ENCODE peak calls at places on chromosomes 3 and 15, in eight cellular contexts. W is lower lobe of right lung, G is uterus, K is heart left ventricle, D is endodermal cell, F is mucosa of descending colon, R is HCT116, Y is iPS DF 6.9. M is an unnamed sample.

GRCh38 chr3:126354776-126355175 is 2.4 kb downstream of the KLF15 start:
- DNase-seq in D (no peak), R (no peak), Y (no peak), F (no peak), G (no peak), W (peak; percentile 48), K (no peak), M (no peak)

GRCh38 chr15:37099321-37100108 is 834 bp downstream of the MEIS2 start:
- DNase-seq in D (no peak), F (no peak), W (no peak), R (peak; percentile 16), G (peak; percentile 66), K (peak; percentile 34), Y (no peak), M (no peak)

GRCh38 chr3:43695443-43695842 is 4.7 kb downstream of the ABHD5 start:
- DNase-seq in R (no peak), K (no peak), G (no peak), D (no peak), F (no peak), Y (no peak), W (no peak), M (no peak)

GRCh38 chr3:10526366-10526765 is 21.0 kb upstream of the ATP2B2 start:
- DNase-seq in Y (no peak), G (no peak), W (no peak), K (no peak), F (no peak), D (peak; percentile 32), R (no peak), M (no peak)

GRCh38 chr3:172701758-172702157 is 9.1 kb downstream of the NCEH1 start:
- DNase-seq in K (no peak), F (no peak), Y (no peak), W (no peak), D (no peak), G (no peak), R (no peak), M (no peak)

GRCh38 chr3:72102057-72102711 is 317.2 kb upstream of the PROK2 start:
- DNase-seq in W (no peak), Y (no peak), D (no peak), F (no peak), R (no peak), K (no peak), G (no peak), M (no peak)

GRCh38 chr3:27861047-27862036 is 139.2 kb upstream of the EOMES start:
- DNase-seq in W (no peak), K (no peak), R (no peak), G (no peak), F (no peak), Y (no peak), D (no peak), M (peak; percentile 38)

GRCh38 chr3:53938645-53939044 is 47.0 kb upstream of the SELENOK start:
- DNase-seq in W (no peak), Y (peak; percentile 18), D (peak; percentile 86), F (no peak), R (peak; percentile 23), K (no peak), G (no peak), M (no peak)

GRCh38 chr15:73934281-73934680 is 8.0 kb downstream of the LOXL1 start:
- DNase-seq in W (peak; percentile 32), R (no peak), F (no peak), D (no peak), G (no peak), K (no peak), Y (no peak), M (no peak)

GRCh38 chr15:73936588-73937312 is 10.5 kb downstream of the LOXL1 start:
- DNase-seq in Y (no peak), F (no peak), K (no peak), D (no peak), G (no peak), W (peak; percentile 14), R (no peak), M (no peak)

GRCh38 chr15:73937313-73937695 is 11.0 kb downstream of the LOXL1 start:
- DNase-seq in Y (no peak), G (no peak), W (peak; percentile 12), D (no peak), R (no peak), F (no peak), K (no peak), M (no peak)

GRCh38 chr15:73936181-73936580 is 9.9 kb downstream of the LOXL1 start:
- DNase-seq in D (no peak), G (no peak), F (no peak), R (no peak), Y (no peak), K (no peak), W (peak; percentile 36), M (no peak)

DNA sequence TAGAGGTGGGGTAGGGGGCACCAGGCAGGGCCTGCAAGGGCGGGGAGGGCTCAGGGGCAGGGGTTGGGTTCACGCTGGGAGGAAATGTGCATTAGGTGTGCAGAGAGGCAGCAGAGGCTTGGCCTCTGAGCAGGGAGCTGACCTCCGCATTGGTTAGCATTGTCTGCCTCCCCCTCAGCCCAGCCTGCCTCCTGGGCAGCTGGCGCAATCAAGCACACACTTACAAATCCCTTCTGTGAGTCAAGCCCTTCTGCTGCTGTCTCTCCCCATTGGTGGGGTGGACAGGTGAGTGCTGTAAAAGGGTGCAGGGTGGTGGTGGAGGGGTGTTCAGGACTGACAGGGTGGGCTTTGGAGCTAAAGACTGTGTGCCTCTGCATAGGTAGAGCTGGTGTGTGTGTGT is 9.3 kb downstream of the LOXL1 start:
- DNase-seq in W (peak; percentile 24), R (no peak), Y (no peak), G (no peak), D (no peak), F (no peak), K (no peak), M (no peak)
- H3K36me3 ChIP-seq in W (no peaks in the 10 kb centered on the region), R (no peaks in the 10 kb centered on the region), Y (no peaks in the 10 kb centered on the region), G (no peaks in the 10 kb centered on the region), D (no peaks in the 10 kb centered on the region), F (no peaks in the 10 kb centered on the region), K (peaks cover 3% of the 10 kb centered on the region), M (no peaks in the 10 kb centered on the region)

DNA sequence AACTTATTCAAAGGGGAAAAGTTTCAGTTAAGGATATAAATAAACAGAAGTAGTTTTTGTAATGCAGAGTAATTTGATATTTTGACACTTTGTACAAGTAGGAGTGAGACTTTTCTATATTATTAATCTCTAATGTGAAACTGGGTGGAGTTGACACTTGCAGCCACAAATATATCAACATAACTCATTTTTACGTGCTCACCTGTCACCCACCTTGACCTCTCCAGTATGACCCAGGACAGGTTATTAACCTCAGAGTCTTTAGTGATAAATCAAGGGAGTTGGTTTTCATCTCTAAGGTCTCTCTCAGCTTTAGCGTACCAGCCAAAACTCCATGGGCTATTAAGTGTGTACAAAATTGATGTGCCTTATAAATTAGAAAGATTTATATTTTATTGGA is 7.4 kb downstream of the CRYBG3 start:
- DNase-seq in G (no peak), W (no peak), K (no peak), R (no peak), Y (no peak), D (no peak), F (no peak), M (no peak)
- H3K4me1 ChIP-seq in G (no peaks in the 10 kb centered on the region), W (peaks cover 14% of the 10 kb centered on the region), K (peaks cover 57% of the 10 kb centered on the region), R (no peaks in the 10 kb centered on the region), Y (no peaks in the 10 kb centered on the region), D (no peaks in the 10 kb centered on the region), F (no peaks in the 10 kb centered on the region), M (no peaks in the 10 kb centered on the region)

GRCh38 chr15:23564798-23565394 is 578 bp upstream of the MKRN3 start:
- DNase-seq in Y (no peak), G (no peak), K (no peak), W (no peak), D (no peak), R (no peak), F (no peak), M (no peak)
- H3K4me3 ChIP-seq in Y (no peak overlapping the region), G (no peak overlapping the region), K (no peak overlapping the region), W (peak overlapping the region; percentile 7), D (no peak overlapping the region), R (peak overlapping the region; percentile 85), F (no peak overlapping the region), M (peak overlapping the region; percentile 39)

DNA sequence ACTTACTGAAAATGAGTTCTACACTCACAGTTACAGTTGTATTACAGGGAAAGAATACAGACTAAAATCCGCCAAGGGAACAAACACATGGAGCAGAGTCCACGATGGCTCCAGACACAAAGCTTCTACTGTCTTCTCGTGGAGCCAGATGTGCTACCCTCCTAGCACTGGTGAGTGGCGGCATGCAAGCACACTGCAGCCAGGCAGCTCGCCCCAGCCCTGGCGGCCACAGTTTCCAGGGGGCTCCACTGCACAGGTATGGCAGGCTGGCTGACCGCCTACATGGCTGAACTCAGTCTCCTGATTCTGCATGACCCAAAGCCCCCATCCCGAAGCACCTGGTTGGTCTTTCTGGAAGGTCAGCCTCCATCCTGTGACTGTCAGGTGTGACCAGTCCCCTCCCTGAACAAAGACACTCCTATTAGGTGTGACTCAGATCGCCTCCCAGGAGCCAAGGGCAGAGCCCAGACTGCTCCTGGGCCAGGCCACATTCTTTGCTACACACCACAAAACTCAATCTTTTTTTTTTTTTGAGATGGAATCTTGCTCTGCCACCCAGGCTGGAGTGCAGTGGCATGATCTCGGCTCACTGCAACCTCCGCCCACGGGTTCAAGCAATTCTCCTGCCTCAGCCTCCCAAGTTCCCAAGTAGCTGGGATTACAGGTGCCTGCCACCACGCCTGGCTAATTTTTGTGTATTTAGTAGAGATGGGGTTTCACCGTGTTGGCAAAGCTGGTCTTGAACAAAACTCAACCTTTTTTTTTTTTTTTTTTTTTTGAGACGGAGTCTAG is 51.5 kb downstream of the CFAP92 start:
- DNase-seq in K (no peak), G (no peak), R (peak; percentile 38), Y (no peak), F (no peak), W (no peak), D (no peak), M (no peak)
- H3K36me3 ChIP-seq in K (no peaks in the 10 kb centered on the region), G (no peaks in the 10 kb centered on the region), R (no peaks in the 10 kb centered on the region), Y (no peaks in the 10 kb centered on the region), F (no peaks in the 10 kb centered on the region), W (no peaks in the 10 kb centered on the region), D (no peaks in the 10 kb centered on the region), M (no peaks in the 10 kb centered on the region)

GRCh38 chr15:62474021-62474770 is 309.1 kb upstream of the C2CD4B start:
- DNase-seq in D (no peak), Y (no peak), K (no peak), F (no peak), R (no peak), W (no peak), G (no peak), M (no peak)
- H3K4me1 ChIP-seq in D (no peaks in the 10 kb centered on the region), Y (peaks cover 3% of the 10 kb centered on the region), K (peaks cover 59% of the 10 kb centered on the region), F (peaks cover 12% of the 10 kb centered on the region), R (peaks cover 34% of the 10 kb centered on the region), W (peaks cover 14% of the 10 kb centered on the region), G (peaks cover 13% of the 10 kb centered on the region), M (no peaks in the 10 kb centered on the region)

GRCh38 chr15:92393994-92394326 is 279 bp downstream of the ST8SIA2 start:
- DNase-seq in F (no peak), G (no peak), D (no peak), W (no peak), K (no peak), Y (no peak), R (no peak), M (no peak)
- H3K4me3 ChIP-seq in F (no peak overlapping the region), G (no peak overlapping the region), D (peak overlapping the region; percentile 83), W (no peak overlapping the region), K (peak overlapping the region; percentile 46), Y (peak overlapping the region; percentile 58), R (no peak overlapping the region), M (no peak overlapping the region)

M was measured in naive thymus-derived CD4-positive, alpha-beta T cell.